ENCODE peak calls at places on chromosomes 1 and 21, in six cellular contexts. One of them, this sample, is unnamed.

GRCh38 chr1:69919129-69919921 is 286.1 kb downstream of the LRRC40 start:
- DNase-seq in brain microvascular endothelial cell: no peak
- DNase-seq in endothelial cell: no peak
- DNase-seq in B cell: no peak
- DNase-seq in nephron progenitor cell: no peak
- DNase-seq in neural crest cell: no peak
- DNase-seq in this sample: no peak

GRCh38 chr1:23528245-23528978 is 2.6 kb downstream of the E2F2 start:
- DNase-seq in brain microvascular endothelial cell: peak
- DNase-seq in endothelial cell: no peak
- DNase-seq in B cell: peak
- DNase-seq in nephron progenitor cell: no peak
- DNase-seq in neural crest cell: no peak
- DNase-seq in this sample: peak

GRCh38 chr1:39104158-39105060 is 78.3 kb downstream of the NDUFS5 start:
- DNase-seq in brain microvascular endothelial cell: no peak
- DNase-seq in endothelial cell: peak
- DNase-seq in B cell: no peak
- DNase-seq in nephron progenitor cell: peak
- DNase-seq in neural crest cell: peak
- DNase-seq in this sample: no peak

GRCh38 chr1:231032963-231033362 is 7.1 kb downstream of the FAM89A start:
- DNase-seq in brain microvascular endothelial cell: no peak
- DNase-seq in endothelial cell: no peak
- DNase-seq in B cell: no peak
- DNase-seq in nephron progenitor cell: no peak
- DNase-seq in neural crest cell: no peak
- DNase-seq in this sample: no peak

GRCh38 chr1:45299981-45300668 is 26.6 kb upstream of the HPDL start:
- DNase-seq in brain microvascular endothelial cell: peak
- DNase-seq in endothelial cell: peak
- DNase-seq in B cell: peak
- DNase-seq in nephron progenitor cell: peak
- DNase-seq in neural crest cell: peak
- DNase-seq in this sample: peak

GRCh38 chr1:11787251-11787803 is 18.4 kb downstream of the MTHFR start:
- DNase-seq in brain microvascular endothelial cell: no peak
- DNase-seq in endothelial cell: no peak
- DNase-seq in B cell: no peak
- DNase-seq in nephron progenitor cell: no peak
- DNase-seq in neural crest cell: no peak
- DNase-seq in this sample: no peak

GRCh38 chr1:200512191-200512590 is 102.4 kb upstream of the ZNF281 start:
- DNase-seq in brain microvascular endothelial cell: peak
- DNase-seq in endothelial cell: no peak
- DNase-seq in B cell: no peak
- DNase-seq in nephron progenitor cell: no peak
- DNase-seq in neural crest cell: no peak
- DNase-seq in this sample: no peak

GRCh38 chr21:33411949-33412430 is 8.8 kb downstream of the IFNGR2 start:
- DNase-seq in brain microvascular endothelial cell: no peak
- DNase-seq in endothelial cell: no peak
- DNase-seq in B cell: no peak
- DNase-seq in nephron progenitor cell: no peak
- DNase-seq in neural crest cell: no peak
- DNase-seq in this sample: no peak

GRCh38 chr1:226062558-226063361 is at the start of gene H3-3A:
- DNase-seq in brain microvascular endothelial cell: peak
- DNase-seq in endothelial cell: peak
- DNase-seq in B cell: peak
- DNase-seq in nephron progenitor cell: peak
- DNase-seq in neural crest cell: peak
- DNase-seq in this sample: peak

GRCh38 chr1:119766374-119766794 is 2.3 kb downstream of the HMGCS2 start:
- DNase-seq in brain microvascular endothelial cell: no peak
- DNase-seq in endothelial cell: no peak
- DNase-seq in B cell: no peak
- DNase-seq in nephron progenitor cell: no peak
- DNase-seq in neural crest cell: no peak
- DNase-seq in this sample: no peak

GRCh38 chr1:4768553-4768952 is 114.1 kb downstream of the AJAP1 start:
- DNase-seq in brain microvascular endothelial cell: no peak
- DNase-seq in endothelial cell: no peak
- DNase-seq in B cell: no peak
- DNase-seq in nephron progenitor cell: no peak
- DNase-seq in neural crest cell: no peak
- DNase-seq in this sample: no peak

GRCh38 chr1:58687516-58687915 is 12.3 kb downstream of the MYSM1 start:
- DNase-seq in brain microvascular endothelial cell: no peak
- DNase-seq in endothelial cell: no peak
- DNase-seq in B cell: no peak
- DNase-seq in nephron progenitor cell: no peak
- DNase-seq in neural crest cell: no peak
- DNase-seq in this sample: no peak

GRCh38 chr1:175201061-175201508 is 8.5 kb upstream of the KIAA0040 start:
- DNase-seq in brain microvascular endothelial cell: no peak
- DNase-seq in endothelial cell: no peak
- DNase-seq in B cell: no peak
- DNase-seq in nephron progenitor cell: no peak
- DNase-seq in neural crest cell: no peak
- DNase-seq in this sample: no peak

GRCh38 chr1:47407481-47407880 is 8.6 kb upstream of the FOXE3 start:
- DNase-seq in brain microvascular endothelial cell: no peak
- DNase-seq in endothelial cell: no peak
- DNase-seq in B cell: no peak
- DNase-seq in nephron progenitor cell: no peak
- DNase-seq in neural crest cell: no peak
- DNase-seq in this sample: no peak

GRCh38 chr1:111621050-111621449 is 1.5 kb downstream of the RAP1A start:
- DNase-seq in brain microvascular endothelial cell: no peak
- DNase-seq in endothelial cell: no peak
- DNase-seq in B cell: no peak
- DNase-seq in nephron progenitor cell: no peak
- DNase-seq in neural crest cell: no peak
- DNase-seq in this sample: no peak

GRCh38 chr1:58755468-58755872 is 28.4 kb downstream of the JUN start:
- DNase-seq in brain microvascular endothelial cell: peak
- DNase-seq in endothelial cell: no peak
- DNase-seq in B cell: peak
- DNase-seq in nephron progenitor cell: no peak
- DNase-seq in neural crest cell: no peak
- DNase-seq in this sample: peak

GRCh38 chr1:76595024-76595423 is 272.3 kb upstream of the ST6GALNAC5 start:
- DNase-seq in brain microvascular endothelial cell: no peak
- DNase-seq in endothelial cell: no peak
- DNase-seq in B cell: no peak
- DNase-seq in nephron progenitor cell: no peak
- DNase-seq in neural crest cell: no peak
- DNase-seq in this sample: no peak

GRCh38 chr1:179187043-179187442 is 42.4 kb downstream of the ABL2 start:
- DNase-seq in brain microvascular endothelial cell: no peak
- DNase-seq in endothelial cell: no peak
- DNase-seq in B cell: no peak
- DNase-seq in nephron progenitor cell: no peak
- DNase-seq in neural crest cell: no peak
- DNase-seq in this sample: no peak

GRCh38 chr1:168135982-168136708 is 585 bp downstream of the GPR161 start:
- DNase-seq in brain microvascular endothelial cell: no peak
- DNase-seq in endothelial cell: peak
- DNase-seq in B cell: peak
- DNase-seq in nephron progenitor cell: peak
- DNase-seq in neural crest cell: peak
- DNase-seq in this sample: no peak

GRCh38 chr1:114253900-114254299 is 100.2 kb upstream of the SYT6 start:
- DNase-seq in brain microvascular endothelial cell: no peak
- DNase-seq in endothelial cell: no peak
- DNase-seq in B cell: no peak
- DNase-seq in nephron progenitor cell: no peak
- DNase-seq in neural crest cell: no peak
- DNase-seq in this sample: no peak

GRCh38 chr21:45256912-45257672 is 30.6 kb downstream of the POFUT2 start:
- DNase-seq in brain microvascular endothelial cell: no peak
- DNase-seq in endothelial cell: no peak
- DNase-seq in B cell: no peak
- DNase-seq in nephron progenitor cell: no peak
- DNase-seq in neural crest cell: no peak
- DNase-seq in this sample: no peak

GRCh38 chr1:88800382-88801051 is 90.8 kb downstream of the GTF2B start:
- DNase-seq in brain microvascular endothelial cell: peak
- DNase-seq in endothelial cell: no peak
- DNase-seq in B cell: peak
- DNase-seq in nephron progenitor cell: no peak
- DNase-seq in neural crest cell: no peak
- DNase-seq in this sample: no peak

DNA sequence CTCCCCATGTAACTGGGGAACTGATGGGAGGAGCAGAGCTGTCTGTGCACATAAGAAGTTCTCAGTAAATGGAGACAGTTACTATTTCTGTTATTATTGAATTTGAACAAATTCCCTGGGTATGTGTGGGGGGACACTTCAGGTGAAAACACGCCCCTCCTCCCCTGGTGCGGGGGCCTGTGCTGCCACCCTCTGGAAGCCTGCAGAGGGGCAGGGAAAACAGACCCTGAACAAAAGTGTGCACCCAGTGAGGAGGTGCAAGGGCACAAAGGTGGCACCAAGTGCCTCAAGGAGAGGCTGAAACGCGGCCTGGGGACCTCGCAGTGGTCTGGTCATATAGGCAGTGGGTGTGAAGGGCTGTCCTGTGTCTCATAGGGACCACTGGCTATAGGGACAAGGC is 18.2 kb upstream of the NADK start:
- DNase-seq in brain microvascular endothelial cell: no peak
- DNase-seq in endothelial cell: no peak
- DNase-seq in B cell: peak
- DNase-seq in nephron progenitor cell: no peak
- DNase-seq in neural crest cell: no peak
- DNase-seq in this sample: no peak
- TF ChIP-seq CTCF in brain microvascular endothelial cell: peak
- TF ChIP-seq CTCF in endothelial cell: no peak
- TF ChIP-seq CTCF in B cell: peak
- TF ChIP-seq CTCF in nephron progenitor cell: no peak
- TF ChIP-seq CTCF in neural crest cell: peak
- TF ChIP-seq CTCF in this sample: peak

GRCh38 chr1:30286984-30287839 is 436.2 kb downstream of the MATN1 start:
- DNase-seq in brain microvascular endothelial cell: no peak
- DNase-seq in endothelial cell: no peak
- DNase-seq in B cell: no peak
- DNase-seq in nephron progenitor cell: no peak
- DNase-seq in neural crest cell: no peak
- DNase-seq in this sample: no peak

GRCh38 chr1:30284728-30285460 is 438.5 kb downstream of the MATN1 start:
- DNase-seq in brain microvascular endothelial cell: no peak
- DNase-seq in endothelial cell: no peak
- DNase-seq in B cell: no peak
- DNase-seq in nephron progenitor cell: no peak
- DNase-seq in neural crest cell: no peak
- DNase-seq in this sample: no peak

GRCh38 chr1:30287976-30288375 is 435.4 kb downstream of the MATN1 start:
- DNase-seq in brain microvascular endothelial cell: no peak
- DNase-seq in endothelial cell: no peak
- DNase-seq in B cell: no peak
- DNase-seq in nephron progenitor cell: no peak
- DNase-seq in neural crest cell: no peak
- DNase-seq in this sample: no peak

GRCh38 chr1:30285461-30286050 is 437.8 kb downstream of the MATN1 start:
- DNase-seq in brain microvascular endothelial cell: no peak
- DNase-seq in endothelial cell: no peak
- DNase-seq in B cell: no peak
- DNase-seq in nephron progenitor cell: no peak
- DNase-seq in neural crest cell: no peak
- DNase-seq in this sample: no peak

GRCh38 chr1:30286241-30286983 is 437.0 kb downstream of the MATN1 start:
- DNase-seq in brain microvascular endothelial cell: no peak
- DNase-seq in endothelial cell: no peak
- DNase-seq in B cell: no peak
- DNase-seq in nephron progenitor cell: no peak
- DNase-seq in neural crest cell: no peak
- DNase-seq in this sample: no peak
- TF ChIP-seq CTCF in brain microvascular endothelial cell: no peak
- TF ChIP-seq CTCF in endothelial cell: no peak
- TF ChIP-seq CTCF in B cell: no peak
- TF ChIP-seq CTCF in nephron progenitor cell: no peak
- TF ChIP-seq CTCF in neural crest cell: no peak
- TF ChIP-seq CTCF in this sample: no peak

GRCh38 chr21:17269760-17270159 is 243.1 kb upstream of the CXADR start:
- DNase-seq in brain microvascular endothelial cell: no peak
- DNase-seq in endothelial cell: no peak
- DNase-seq in B cell: no peak
- DNase-seq in nephron progenitor cell: no peak
- DNase-seq in neural crest cell: no peak
- DNase-seq in this sample: no peak

DNA sequence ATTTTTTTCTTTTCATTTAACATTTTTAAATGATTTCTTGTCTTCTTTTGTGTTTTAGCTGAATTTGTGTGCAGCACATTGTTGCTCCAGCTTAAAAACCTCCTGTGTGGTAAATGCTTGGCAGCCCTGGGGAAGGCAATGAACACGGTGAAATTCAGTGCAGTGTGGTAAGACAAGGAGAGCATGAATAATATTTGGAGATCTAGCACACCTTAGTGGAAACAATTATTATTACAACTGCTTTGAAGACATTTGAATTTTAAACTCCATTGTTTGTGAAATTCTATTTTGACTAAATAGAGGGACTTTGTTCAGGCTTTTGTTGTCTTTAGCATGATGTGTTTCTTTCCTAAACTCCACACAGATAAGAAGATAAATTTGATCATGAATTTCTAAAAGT is 242.6 kb upstream of the CXADR start:
- DNase-seq in brain microvascular endothelial cell: peak
- DNase-seq in endothelial cell: no peak
- DNase-seq in B cell: no peak
- DNase-seq in nephron progenitor cell: no peak
- DNase-seq in neural crest cell: no peak
- DNase-seq in this sample: no peak
- TF ChIP-seq CTCF in brain microvascular endothelial cell: peak
- TF ChIP-seq CTCF in endothelial cell: peak
- TF ChIP-seq CTCF in B cell: no peak
- TF ChIP-seq CTCF in nephron progenitor cell: peak
- TF ChIP-seq CTCF in neural crest cell: peak
- TF ChIP-seq CTCF in this sample: no peak

DNA sequence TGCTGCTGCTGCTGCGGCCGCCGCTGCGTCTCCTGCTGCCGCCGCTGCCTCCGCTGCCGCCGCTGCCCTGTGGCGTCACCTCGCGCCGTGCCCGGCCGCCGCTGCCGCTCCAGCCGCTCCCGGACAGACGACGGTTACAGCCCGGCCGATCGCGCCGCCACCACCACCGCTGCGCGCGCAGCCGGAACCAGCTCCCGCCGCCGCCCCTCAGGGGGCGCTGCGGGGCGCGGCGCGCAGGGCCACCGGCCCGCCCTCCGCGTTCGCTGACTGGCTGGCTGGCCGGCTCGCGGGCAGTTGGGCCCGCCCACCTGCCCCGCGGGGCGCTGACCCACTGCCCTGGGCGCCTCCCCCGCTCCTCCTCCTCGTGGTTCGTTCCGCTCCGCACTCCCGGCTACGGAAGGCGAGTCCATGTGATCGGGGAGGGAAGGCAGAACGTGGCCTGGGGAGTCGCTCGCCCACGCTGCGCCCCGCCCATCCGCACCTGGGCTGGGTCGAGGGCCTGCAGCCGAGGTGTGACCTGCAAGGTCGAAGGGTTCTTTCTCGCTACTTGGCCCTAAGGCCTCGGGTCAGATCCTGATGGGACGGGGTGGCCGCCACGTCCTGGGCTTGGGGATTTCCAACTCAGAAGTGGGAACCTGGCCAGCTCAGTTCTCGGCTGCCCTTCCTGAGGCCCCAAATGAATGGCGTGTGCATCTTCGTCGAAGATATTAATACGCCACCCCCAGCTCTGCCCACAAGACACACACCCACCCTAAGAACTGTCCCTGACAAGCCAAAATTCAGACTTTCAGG is at the start of gene PTP4A2:
- DNase-seq in brain microvascular endothelial cell: peak
- DNase-seq in endothelial cell: peak
- DNase-seq in B cell: peak
- DNase-seq in nephron progenitor cell: peak
- DNase-seq in neural crest cell: peak
- DNase-seq in this sample: peak
- TF ChIP-seq CTCF in brain microvascular endothelial cell: peak
- TF ChIP-seq CTCF in endothelial cell: peak
- TF ChIP-seq CTCF in B cell: peak
- TF ChIP-seq CTCF in nephron progenitor cell: no peak
- TF ChIP-seq CTCF in neural crest cell: peak
- TF ChIP-seq CTCF in this sample: peak

This sample was measured in GM10248.